ENCODE peak calls at places on chromosomes 7 and 10, in ten cellular contexts. Q is Caki2; V is anterior cingulate cortex; S is neural progenitor cell; E is activated CD8-positive, alpha-beta memory T cell treated with anti-CD3 and anti-CD28 coated beads, Interleukin-2, amount 10 ng/mL, durations not matched to agents 7 days and 5 days; R is left ventricle myocardium superior; K is activated T-cell treated with anti-CD3 and anti-CD28 coated beads, Interleukin-2, amount 50 U/mL, for 48 hours; U is stimulated activated CD4-positive, alpha-beta T cell treated with anti-CD3 and anti-CD28 coated beads, Interleukin-1b, Interleukin-23, amount 100 ng/mL, for 24 hours; X is nephron progenitor cell; M is PC-3. W is an unnamed sample.

GRCh38 chr10:69814251-69814650 is 12.5 kb downstream of the COL13A1 start:
- DNase-seq in Q (no peak), V (no peak), S (no peak), E (no peak), R (no peak), K (no peak), U (no peak), X (no peak), M (no peak), W (no peak)

GRCh38 chr10:88745633-88746032 is 14.2 kb upstream of the LIPN start:
- DNase-seq in Q (no peak), V (no peak), S (no peak), E (no peak), R (no peak), K (no peak), U (no peak), X (no peak), M (no peak), W (no peak)

GRCh38 chr10:102832987-102833386 is 4.2 kb downstream of the CYP17A1 start:
- DNase-seq in Q (no peak), V (no peak), S (no peak), E (no peak), R (no peak), K (no peak), U (no peak), X (no peak), M (no peak), W (no peak)

GRCh38 chr10:5549462-5550249 is 24.9 kb downstream of the CALML3 start:
- DNase-seq in Q (no peak), V (no peak), S (no peak), E (no peak), R (no peak), K (no peak), U (no peak), X (no peak), M (no peak), W (no peak)

GRCh38 chr7:142002179-142002578 is 6.5 kb downstream of the MGAM start:
- DNase-seq in Q (no peak), V (no peak), S (no peak), E (no peak), R (no peak), K (no peak), U (no peak), X (no peak), M (no peak), W (no peak)

GRCh38 chr7:74329225-74329624 is 40.0 kb downstream of the CLIP2 start:
- DNase-seq in Q (no peak), V (no peak), S (no peak), E (no peak), R (no peak), K (no peak), U (no peak), X (no peak), M (no peak), W (no peak)

GRCh38 chr10:13219685-13220670 is 14.2 kb downstream of the UCMA start:
- DNase-seq in Q (peak), V (no peak), S (peak), E (peak), R (no peak), K (no peak), U (no peak), X (no peak), M (peak), W (no peak)

GRCh38 chr10:5628798-5629788 is 37.3 kb downstream of the ASB13 start:
- DNase-seq in Q (peak), V (no peak), S (no peak), E (no peak), R (no peak), K (peak), U (no peak), X (no peak), M (peak), W (no peak)

GRCh38 chr10:24255115-24255895 is 46.4 kb downstream of the KIAA1217 start:
- DNase-seq in Q (no peak), V (no peak), S (peak), E (no peak), R (no peak), K (no peak), U (no peak), X (no peak), M (peak), W (peak)

GRCh38 chr7:37425504-37425903 is 23.2 kb downstream of the ELMO1 start:
- DNase-seq in Q (no peak), V (no peak), S (no peak), E (no peak), R (no peak), K (no peak), U (no peak), X (no peak), M (no peak), W (no peak)

GRCh38 chr10:51700228-51700835 is 937 bp upstream of the CSTF2T start:
- DNase-seq in Q (peak), V (no peak), S (peak), E (no peak), R (no peak), K (no peak), U (no peak), X (no peak), M (peak), W (no peak)

GRCh38 chr10:69377191-69377590 is 39.5 kb downstream of the TACR2 start:
- DNase-seq in Q (no peak), V (no peak), S (no peak), E (no peak), R (no peak), K (no peak), U (no peak), X (no peak), M (no peak), W (no peak)

GRCh38 chr7:105680505-105681187 is 99.4 kb upstream of the EFCAB10 start:
- DNase-seq in Q (no peak), V (no peak), S (no peak), E (no peak), R (peak), K (no peak), U (no peak), X (no peak), M (no peak), W (no peak)